ENCODE peak calls at places on chromosomes 5 and 9, in six cellular contexts. One of them, this sample, is unnamed.

GRCh38 chr5:60842859-60843692 is 993 bp downstream of the ELOVL7 start:
- DNase-seq in WTC11: peak
- DNase-seq in HepG2: no peak
- DNase-seq in K562: peak
- DNase-seq in GM12878: no peak
- DNase-seq in H1: no peak
- DNase-seq in this sample: peak

GRCh38 chr5:146794326-146795029 is 84.1 kb downstream of the PPP2R2B start:
- DNase-seq in WTC11: no peak
- DNase-seq in HepG2: no peak
- DNase-seq in K562: no peak
- DNase-seq in GM12878: no peak
- DNase-seq in H1: no peak
- DNase-seq in this sample: no peak

GRCh38 chr9:3467593-3468219 is 58.1 kb downstream of the RFX3 start:
- DNase-seq in WTC11: peak
- DNase-seq in HepG2: peak
- DNase-seq in K562: peak
- DNase-seq in GM12878: no peak
- DNase-seq in H1: no peak
- DNase-seq in this sample: peak

GRCh38 chr5:143200781-143201398 is 202.6 kb downstream of the NR3C1 start:
- DNase-seq in WTC11: no peak
- DNase-seq in HepG2: no peak
- DNase-seq in K562: peak
- DNase-seq in GM12878: no peak
- DNase-seq in H1: no peak
- DNase-seq in this sample: no peak

GRCh38 chr5:170945275-170945674 is 83.5 kb downstream of the RANBP17 start:
- DNase-seq in WTC11: no peak
- DNase-seq in HepG2: no peak
- DNase-seq in K562: no peak
- DNase-seq in GM12878: no peak
- DNase-seq in H1: no peak
- DNase-seq in this sample: no peak

GRCh38 chr9:89955626-89956025 is 350.8 kb downstream of the GADD45G start:
- DNase-seq in WTC11: no peak
- DNase-seq in HepG2: no peak
- DNase-seq in K562: no peak
- DNase-seq in GM12878: no peak
- DNase-seq in H1: no peak
- DNase-seq in this sample: no peak

GRCh38 chr9:84748112-84748511 is 78.6 kb downstream of the NTRK2 start:
- DNase-seq in WTC11: no peak
- DNase-seq in HepG2: no peak
- DNase-seq in K562: no peak
- DNase-seq in GM12878: peak
- DNase-seq in H1: no peak
- DNase-seq in this sample: no peak

GRCh38 chr9:93028448-93029006 is 30.0 kb upstream of the SUSD3 start:
- DNase-seq in WTC11: no peak
- DNase-seq in HepG2: no peak
- DNase-seq in K562: no peak
- DNase-seq in GM12878: peak
- DNase-seq in H1: no peak
- DNase-seq in this sample: peak

GRCh38 chr5:147743012-147743411 is 39.5 kb downstream of the JAKMIP2 start:
- DNase-seq in WTC11: no peak
- DNase-seq in HepG2: no peak
- DNase-seq in K562: no peak
- DNase-seq in GM12878: no peak
- DNase-seq in H1: no peak
- DNase-seq in this sample: no peak

GRCh38 chr5:16418471-16418922 is 47.1 kb downstream of the ZNF622 start:
- DNase-seq in WTC11: no peak
- DNase-seq in HepG2: no peak
- DNase-seq in K562: peak
- DNase-seq in GM12878: no peak
- DNase-seq in H1: no peak
- DNase-seq in this sample: no peak

GRCh38 chr5:179381691-179382090 is 36.4 kb upstream of the ADAMTS2 start:
- DNase-seq in WTC11: no peak
- DNase-seq in HepG2: no peak
- DNase-seq in K562: no peak
- DNase-seq in GM12878: no peak
- DNase-seq in H1: no peak
- DNase-seq in this sample: no peak

GRCh38 chr5:115246361-115246991 is 16.2 kb downstream of the PGGT1B start:
- DNase-seq in WTC11: no peak
- DNase-seq in HepG2: peak
- DNase-seq in K562: peak
- DNase-seq in GM12878: peak
- DNase-seq in H1: no peak
- DNase-seq in this sample: peak

GRCh38 chr9:34526026-34526425 is 3.2 kb upstream of the ENHO start:
- DNase-seq in WTC11: no peak
- DNase-seq in HepG2: no peak
- DNase-seq in K562: no peak
- DNase-seq in GM12878: no peak
- DNase-seq in H1: no peak
- DNase-seq in this sample: no peak

GRCh38 chr5:116370149-116370548 is 204.5 kb downstream of the SEMA6A start:
- DNase-seq in WTC11: no peak
- DNase-seq in HepG2: no peak
- DNase-seq in K562: no peak
- DNase-seq in GM12878: no peak
- DNase-seq in H1: no peak
- DNase-seq in this sample: no peak

GRCh38 chr9:130432796-130433167 is 12.0 kb upstream of the ASS1 start:
- DNase-seq in WTC11: no peak
- DNase-seq in HepG2: no peak
- DNase-seq in K562: no peak
- DNase-seq in GM12878: no peak
- DNase-seq in H1: no peak
- DNase-seq in this sample: peak

GRCh38 chr9:33403941-33404781 is 1.8 kb upstream of the AQP7 start:
- DNase-seq in WTC11: no peak
- DNase-seq in HepG2: no peak
- DNase-seq in K562: no peak
- DNase-seq in GM12878: no peak
- DNase-seq in H1: no peak
- DNase-seq in this sample: no peak

GRCh38 chr9:115157245-115157674 is 39.3 kb upstream of the TNC start:
- DNase-seq in WTC11: no peak
- DNase-seq in HepG2: no peak
- DNase-seq in K562: no peak
- DNase-seq in GM12878: no peak
- DNase-seq in H1: no peak
- DNase-seq in this sample: no peak

GRCh38 chr5:14628346-14628745 is 36.2 kb upstream of the OTULIN start:
- DNase-seq in WTC11: peak
- DNase-seq in HepG2: peak
- DNase-seq in K562: peak
- DNase-seq in GM12878: no peak
- DNase-seq in H1: no peak
- DNase-seq in this sample: peak

GRCh38 chr9:121299125-121299466 is 31.1 kb downstream of the GSN start:
- DNase-seq in WTC11: peak
- DNase-seq in HepG2: no peak
- DNase-seq in K562: no peak
- DNase-seq in GM12878: no peak
- DNase-seq in H1: no peak
- DNase-seq in this sample: peak

GRCh38 chr5:135551593-135552447 is 16.1 kb upstream of the NEUROG1 start:
- DNase-seq in WTC11: peak
- DNase-seq in HepG2: peak
- DNase-seq in K562: peak
- DNase-seq in GM12878: peak
- DNase-seq in H1: no peak
- DNase-seq in this sample: peak

GRCh38 chr5:173782671-173783101 is 105.5 kb upstream of the CPEB4 start:
- DNase-seq in WTC11: no peak
- DNase-seq in HepG2: no peak
- DNase-seq in K562: peak
- DNase-seq in GM12878: no peak
- DNase-seq in H1: no peak
- DNase-seq in this sample: no peak

GRCh38 chr5:10162468-10162867 is 87.2 kb downstream of the ATPSCKMT start:
- DNase-seq in WTC11: no peak
- DNase-seq in HepG2: no peak
- DNase-seq in K562: no peak
- DNase-seq in GM12878: no peak
- DNase-seq in H1: no peak
- DNase-seq in this sample: no peak

GRCh38 chr5:94391996-94392395 is 226.4 kb downstream of the KIAA0825 start:
- DNase-seq in WTC11: no peak
- DNase-seq in HepG2: no peak
- DNase-seq in K562: no peak
- DNase-seq in GM12878: no peak
- DNase-seq in H1: no peak
- DNase-seq in this sample: peak

GRCh38 chr9:77673912-77674791 is 26.0 kb upstream of the GNA14 start:
- DNase-seq in WTC11: no peak
- DNase-seq in HepG2: peak
- DNase-seq in K562: no peak
- DNase-seq in GM12878: no peak
- DNase-seq in H1: no peak
- DNase-seq in this sample: peak
- TF ChIP-seq CREB1 in WTC11: no peak
- TF ChIP-seq CREB1 in HepG2: no peak
- TF ChIP-seq CREB1 in K562: no peak
- TF ChIP-seq CREB1 in GM12878: no peak
- TF ChIP-seq CREB1 in H1: no peak
- TF ChIP-seq CREB1 in this sample: no peak

GRCh38 chr5:138425079-138425478 is 13.8 kb upstream of the REEP2 start:
- DNase-seq in WTC11: no peak
- DNase-seq in HepG2: no peak
- DNase-seq in K562: no peak
- DNase-seq in GM12878: no peak
- DNase-seq in H1: no peak
- DNase-seq in this sample: no peak
- TF ChIP-seq CREB1 in WTC11: no peak
- TF ChIP-seq CREB1 in HepG2: no peak
- TF ChIP-seq CREB1 in K562: no peak
- TF ChIP-seq CREB1 in GM12878: no peak
- TF ChIP-seq CREB1 in H1: no peak
- TF ChIP-seq CREB1 in this sample: no peak

GRCh38 chr9:12694013-12694412 is 828 bp downstream of the TYRP1 start:
- DNase-seq in WTC11: no peak
- DNase-seq in HepG2: no peak
- DNase-seq in K562: no peak
- DNase-seq in GM12878: no peak
- DNase-seq in H1: no peak
- DNase-seq in this sample: no peak

GRCh38 chr9:12696931-12697622 is 3.9 kb downstream of the TYRP1 start:
- DNase-seq in WTC11: no peak
- DNase-seq in HepG2: no peak
- DNase-seq in K562: no peak
- DNase-seq in GM12878: no peak
- DNase-seq in H1: no peak
- DNase-seq in this sample: no peak

GRCh38 chr9:12693141-12693540 is at the start of gene TYRP1:
- DNase-seq in WTC11: no peak
- DNase-seq in HepG2: no peak
- DNase-seq in K562: no peak
- DNase-seq in GM12878: no peak
- DNase-seq in H1: no peak
- DNase-seq in this sample: no peak

GRCh38 chr9:12697719-12698118 is 4.5 kb downstream of the TYRP1 start:
- DNase-seq in WTC11: no peak
- DNase-seq in HepG2: no peak
- DNase-seq in K562: no peak
- DNase-seq in GM12878: no peak
- DNase-seq in H1: no peak
- DNase-seq in this sample: no peak

DNA sequence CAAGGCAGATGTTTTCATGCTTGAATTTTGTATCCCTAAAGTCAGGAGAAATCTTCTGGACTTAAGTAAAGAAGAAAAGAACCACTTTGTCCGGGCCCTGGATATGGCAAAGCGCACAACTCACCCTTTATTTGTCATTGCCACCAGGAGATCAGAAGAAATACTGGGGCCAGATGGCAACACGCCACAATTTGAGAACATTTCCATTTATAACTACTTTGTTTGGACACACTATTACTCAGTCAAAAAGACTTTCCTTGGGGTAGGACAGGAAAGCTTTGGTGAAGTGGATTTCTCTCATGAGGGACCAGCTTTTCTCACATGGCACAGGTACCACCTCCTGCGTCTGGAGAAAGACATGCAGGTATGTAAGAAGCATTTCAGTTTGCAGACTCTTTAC is 2.3 kb downstream of the TYRP1 start:
- DNase-seq in WTC11: no peak
- DNase-seq in HepG2: no peak
- DNase-seq in K562: no peak
- DNase-seq in GM12878: no peak
- DNase-seq in H1: no peak
- DNase-seq in this sample: no peak
- TF ChIP-seq CREB1 in WTC11: no peak
- TF ChIP-seq CREB1 in HepG2: no peak
- TF ChIP-seq CREB1 in K562: no peak
- TF ChIP-seq CREB1 in GM12878: no peak
- TF ChIP-seq CREB1 in H1: no peak
- TF ChIP-seq CREB1 in this sample: no peak

GRCh38 chr5:55896238-55896637 is 45.1 kb downstream of the IL31RA start:
- DNase-seq in WTC11: no peak
- DNase-seq in HepG2: no peak
- DNase-seq in K562: no peak
- DNase-seq in GM12878: no peak
- DNase-seq in H1: no peak
- DNase-seq in this sample: no peak

GRCh38 chr5:55897905-55898304 is 46.7 kb downstream of the IL31RA start:
- DNase-seq in WTC11: no peak
- DNase-seq in HepG2: peak
- DNase-seq in K562: no peak
- DNase-seq in GM12878: no peak
- DNase-seq in H1: no peak
- DNase-seq in this sample: no peak

GRCh38 chr5:55895276-55895675 is 44.1 kb downstream of the IL31RA start:
- DNase-seq in WTC11: no peak
- DNase-seq in HepG2: no peak
- DNase-seq in K562: no peak
- DNase-seq in GM12878: no peak
- DNase-seq in H1: no peak
- DNase-seq in this sample: no peak

GRCh38 chr5:55897206-55897894 is 46.2 kb downstream of the IL31RA start:
- DNase-seq in WTC11: no peak
- DNase-seq in HepG2: no peak
- DNase-seq in K562: no peak
- DNase-seq in GM12878: no peak
- DNase-seq in H1: no peak
- DNase-seq in this sample: no peak

DNA sequence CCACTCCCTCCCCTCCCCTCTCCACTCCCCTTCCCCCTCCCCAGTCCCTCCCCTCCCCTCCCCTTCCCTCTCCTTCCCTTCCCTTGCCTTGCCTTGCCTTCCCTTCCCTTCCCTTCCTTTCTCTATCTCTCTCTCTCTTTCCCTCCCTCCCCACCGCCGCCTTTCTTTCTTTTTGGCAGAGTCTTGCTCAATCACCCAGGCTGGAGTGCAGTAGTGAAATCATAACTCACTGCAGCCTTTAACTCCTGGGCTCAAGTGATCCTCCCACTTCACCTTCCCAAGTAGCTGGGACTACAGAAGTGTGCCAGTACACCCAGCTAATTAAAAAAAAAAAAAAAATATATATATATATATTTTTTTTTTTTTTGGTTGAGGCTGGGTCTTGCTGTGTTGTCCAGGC is 45.5 kb downstream of the IL31RA start:
- DNase-seq in WTC11: no peak
- DNase-seq in HepG2: no peak
- DNase-seq in K562: no peak
- DNase-seq in GM12878: no peak
- DNase-seq in H1: no peak
- DNase-seq in this sample: no peak
- TF ChIP-seq CREB1 in WTC11: no peak
- TF ChIP-seq CREB1 in HepG2: no peak
- TF ChIP-seq CREB1 in K562: no peak
- TF ChIP-seq CREB1 in GM12878: no peak
- TF ChIP-seq CREB1 in H1: no peak
- TF ChIP-seq CREB1 in this sample: no peak

This sample was measured in GM23338.